ENCODE peak calls at places on chromosomes 16 and 17, in six cellular contexts. P is AML-193; B is suprapubic skin; D is HCT116; Z is CD4-positive, alpha-beta memory T cell; X is LNCaP clone FGC. W is an unnamed sample.

GRCh38 chr16:81676571-81677374 is 102.3 kb upstream of the PLCG2 start:
- DNase-seq in P (no peak), B (no peak), D (no peak), Z (no peak), X (no peak), W (no peak)

GRCh38 chr17:50190278-50191069 is 11.0 kb downstream of the COL1A1 start:
- DNase-seq in P (no peak), B (no peak), D (no peak), Z (no peak), X (no peak), W (peak)

GRCh38 chr16:26263406-26263805 is 571.6 kb downstream of the HS3ST4 start:
- DNase-seq in P (no peak), B (no peak), D (no peak), Z (no peak), X (no peak), W (no peak)

GRCh38 chr17:38725066-38725465 is 5.1 kb upstream of the CISD3 start:
- DNase-seq in P (no peak), B (no peak), D (no peak), Z (no peak), X (no peak), W (no peak)

GRCh38 chr17:76540381-76541300 is 797 bp downstream of the PRCD start:
- DNase-seq in P (no peak), B (peak), D (peak), Z (no peak), X (peak), W (peak)

GRCh38 chr17:44376124-44376523 is 12.5 kb upstream of the FAM171A2 start:
- DNase-seq in P (no peak), B (no peak), D (no peak), Z (no peak), X (peak), W (peak)

GRCh38 chr17:46782250-46782953 is 36.1 kb downstream of the WNT3 start:
- DNase-seq in P (peak), B (no peak), D (no peak), Z (no peak), X (no peak), W (no peak)

GRCh38 chr17:3980381-3980975 is 16.2 kb upstream of the ATP2A3 start:
- DNase-seq in P (no peak), B (peak), D (no peak), Z (no peak), X (no peak), W (no peak)

GRCh38 chr17:83010323-83011200 is 68.8 kb upstream of the METRNL start:
- DNase-seq in P (no peak), B (no peak), D (no peak), Z (no peak), X (no peak), W (no peak)

GRCh38 chr17:64200080-64201042 is 62.7 kb downstream of the TEX2 start:
- DNase-seq in P (no peak), B (no peak), D (no peak), Z (no peak), X (no peak), W (no peak)

GRCh38 chr17:40095944-40096791 is 4.2 kb downstream of the NR1D1 start:
- DNase-seq in P (no peak), B (no peak), D (no peak), Z (peak), X (no peak), W (peak)

GRCh38 chr17:79813826-79814623 is 17.1 kb upstream of the CBX8 start:
- DNase-seq in P (no peak), B (no peak), D (no peak), Z (no peak), X (no peak), W (no peak)

GRCh38 chr17:71921726-71922320 is 199.0 kb upstream of the SOX9 start:
- DNase-seq in P (no peak), B (no peak), D (no peak), Z (peak), X (no peak), W (no peak)

GRCh38 chr16:48075398-48075797 is 80.4 kb downstream of the ABCC12 start:
- DNase-seq in P (no peak), B (no peak), D (no peak), Z (no peak), X (no peak), W (no peak)

GRCh38 chr17:43213545-43213944 is 1.9 kb downstream of the TMEM106A start:
- DNase-seq in P (no peak), B (no peak), D (no peak), Z (no peak), X (no peak), W (no peak)

GRCh38 chr17:29007456-29008455 is 1.9 kb upstream of the SEZ6 start:
- DNase-seq in P (no peak), B (no peak), D (peak), Z (no peak), X (no peak), W (no peak)

GRCh38 chr17:28578246-28579195 is 1.8 kb upstream of the ALDOC start:
- DNase-seq in P (no peak), B (no peak), D (no peak), Z (no peak), X (no peak), W (no peak)

GRCh38 chr17:81298325-81298990 is 3.4 kb upstream of the SLC38A10 start:
- DNase-seq in P (no peak), B (no peak), D (no peak), Z (no peak), X (peak), W (no peak)

GRCh38 chr17:51128089-51128488 is 7.4 kb upstream of the SPAG9 start:
- DNase-seq in P (no peak), B (no peak), D (peak), Z (no peak), X (no peak), W (no peak)

GRCh38 chr17:14201087-14201486 is 35.6 kb downstream of the CDRT15 start:
- DNase-seq in P (no peak), B (no peak), D (no peak), Z (peak), X (no peak), W (no peak)

GRCh38 chr16:29710227-29711219 is 31.5 kb downstream of the QPRT start:
- DNase-seq in P (peak), B (no peak), D (peak), Z (peak), X (no peak), W (no peak)

GRCh38 chr17:74842146-74842598 is 17.5 kb downstream of the GRIN2C start:
- DNase-seq in P (no peak), B (no peak), D (no peak), Z (no peak), X (no peak), W (no peak)

W was measured in Right ventricle myocardium superior.